ENCODE peak calls at places on chromosome 13, in seven cellular contexts. One of them, this sample, is unnamed. For H3K9me3, the result is how much of the 10 kb centered on the place peaks cover.

GRCh38 chr13:25980255-25980654 is 71.6 kb downstream of the SHISA2 start:
- DNase-seq in stomach: no peak
- DNase-seq in HepG2: peak
- DNase-seq in upper lobe of left lung: no peak
- DNase-seq in suprapubic skin: no peak
- DNase-seq in sigmoid colon: no peak
- DNase-seq in transverse colon: no peak
- DNase-seq in this sample: no peak

GRCh38 chr13:34156841-34157365 is 339.0 kb downstream of the RFC3 start:
- DNase-seq in stomach: peak
- DNase-seq in HepG2: peak
- DNase-seq in upper lobe of left lung: peak
- DNase-seq in suprapubic skin: peak
- DNase-seq in sigmoid colon: peak
- DNase-seq in transverse colon: peak
- DNase-seq in this sample: no peak

GRCh38 chr13:86585826-86586225 is 786.6 kb upstream of the SLITRK6 start:
- DNase-seq in stomach: no peak
- DNase-seq in HepG2: no peak
- DNase-seq in upper lobe of left lung: no peak
- DNase-seq in suprapubic skin: no peak
- DNase-seq in sigmoid colon: peak
- DNase-seq in transverse colon: peak
- DNase-seq in this sample: no peak

GRCh38 chr13:26929971-26930730 is 169.6 kb upstream of the GPR12 start:
- DNase-seq in stomach: peak
- DNase-seq in HepG2: peak
- DNase-seq in upper lobe of left lung: peak
- DNase-seq in suprapubic skin: no peak
- DNase-seq in sigmoid colon: peak
- DNase-seq in transverse colon: peak
- DNase-seq in this sample: no peak

GRCh38 chr13:24135674-24136300 is 24.7 kb upstream of the SPATA13 start:
- DNase-seq in stomach: no peak
- DNase-seq in HepG2: no peak
- DNase-seq in upper lobe of left lung: no peak
- DNase-seq in suprapubic skin: no peak
- DNase-seq in sigmoid colon: no peak
- DNase-seq in transverse colon: no peak
- DNase-seq in this sample: no peak

GRCh38 chr13:110156186-110157065 is 150.5 kb downstream of the COL4A1 start:
- DNase-seq in stomach: no peak
- DNase-seq in HepG2: no peak
- DNase-seq in upper lobe of left lung: no peak
- DNase-seq in suprapubic skin: no peak
- DNase-seq in sigmoid colon: no peak
- DNase-seq in transverse colon: no peak
- DNase-seq in this sample: no peak

GRCh38 chr13:110965038-110965754 is 50.3 kb upstream of the ANKRD10 start:
- DNase-seq in stomach: no peak
- DNase-seq in HepG2: peak
- DNase-seq in upper lobe of left lung: no peak
- DNase-seq in suprapubic skin: no peak
- DNase-seq in sigmoid colon: no peak
- DNase-seq in transverse colon: no peak
- DNase-seq in this sample: peak

GRCh38 chr13:36344886-36345437 is 1.2 kb downstream of the SPART start:
- DNase-seq in stomach: no peak
- DNase-seq in HepG2: no peak
- DNase-seq in upper lobe of left lung: no peak
- DNase-seq in suprapubic skin: no peak
- DNase-seq in sigmoid colon: no peak
- DNase-seq in transverse colon: no peak
- DNase-seq in this sample: no peak

GRCh38 chr13:90857921-90858320 is 489.6 kb upstream of the MIR17HG start:
- DNase-seq in stomach: no peak
- DNase-seq in HepG2: no peak
- DNase-seq in upper lobe of left lung: no peak
- DNase-seq in suprapubic skin: no peak
- DNase-seq in sigmoid colon: no peak
- DNase-seq in transverse colon: no peak
- DNase-seq in this sample: no peak

GRCh38 chr13:35514166-35514565 is 37.7 kb upstream of the MAB21L1 start:
- DNase-seq in stomach: no peak
- DNase-seq in HepG2: no peak
- DNase-seq in upper lobe of left lung: no peak
- DNase-seq in suprapubic skin: no peak
- DNase-seq in sigmoid colon: no peak
- DNase-seq in transverse colon: no peak
- DNase-seq in this sample: no peak

GRCh38 chr13:64057372-64058020 is 2641.8 kb upstream of the PCDH20 start:
- DNase-seq in stomach: no peak
- DNase-seq in HepG2: peak
- DNase-seq in upper lobe of left lung: no peak
- DNase-seq in suprapubic skin: no peak
- DNase-seq in sigmoid colon: no peak
- DNase-seq in transverse colon: no peak
- DNase-seq in this sample: no peak

GRCh38 chr13:44197791-44198770 is 175.5 kb upstream of the SERP2 start:
- DNase-seq in stomach: no peak
- DNase-seq in HepG2: no peak
- DNase-seq in upper lobe of left lung: no peak
- DNase-seq in suprapubic skin: no peak
- DNase-seq in sigmoid colon: no peak
- DNase-seq in transverse colon: no peak
- DNase-seq in this sample: peak

GRCh38 chr13:101590479-101590878 is 138.0 kb downstream of the ITGBL1 start:
- DNase-seq in stomach: no peak
- DNase-seq in HepG2: no peak
- DNase-seq in upper lobe of left lung: no peak
- DNase-seq in suprapubic skin: no peak
- DNase-seq in sigmoid colon: no peak
- DNase-seq in transverse colon: no peak
- DNase-seq in this sample: no peak

GRCh38 chr13:97223711-97224461 is 1.8 kb downstream of the MBNL2 start:
- DNase-seq in stomach: peak
- DNase-seq in HepG2: peak
- DNase-seq in upper lobe of left lung: peak
- DNase-seq in suprapubic skin: no peak
- DNase-seq in sigmoid colon: peak
- DNase-seq in transverse colon: peak
- DNase-seq in this sample: no peak

GRCh38 chr13:96792736-96793444 is 201.4 kb downstream of the OXGR1 start:
- DNase-seq in stomach: no peak
- DNase-seq in HepG2: no peak
- DNase-seq in upper lobe of left lung: no peak
- DNase-seq in suprapubic skin: no peak
- DNase-seq in sigmoid colon: no peak
- DNase-seq in transverse colon: no peak
- DNase-seq in this sample: no peak

GRCh38 chr13:95411641-95412040 is 110.4 kb upstream of the ABCC4 start:
- DNase-seq in stomach: no peak
- DNase-seq in HepG2: no peak
- DNase-seq in upper lobe of left lung: no peak
- DNase-seq in suprapubic skin: no peak
- DNase-seq in sigmoid colon: no peak
- DNase-seq in transverse colon: no peak
- DNase-seq in this sample: no peak

GRCh38 chr13:95426631-95427030 is 125.4 kb upstream of the ABCC4 start:
- DNase-seq in stomach: no peak
- DNase-seq in HepG2: no peak
- DNase-seq in upper lobe of left lung: no peak
- DNase-seq in suprapubic skin: no peak
- DNase-seq in sigmoid colon: no peak
- DNase-seq in transverse colon: no peak
- DNase-seq in this sample: no peak

GRCh38 chr13:89925107-89925506 is 1422.4 kb upstream of the MIR17HG start:
- DNase-seq in stomach: no peak
- DNase-seq in HepG2: peak
- DNase-seq in upper lobe of left lung: no peak
- DNase-seq in suprapubic skin: no peak
- DNase-seq in sigmoid colon: no peak
- DNase-seq in transverse colon: no peak
- DNase-seq in this sample: no peak

GRCh38 chr13:27362064-27362751 is 62.2 kb upstream of the GTF3A start:
- DNase-seq in stomach: peak
- DNase-seq in HepG2: peak
- DNase-seq in upper lobe of left lung: peak
- DNase-seq in suprapubic skin: peak
- DNase-seq in sigmoid colon: peak
- DNase-seq in transverse colon: peak
- DNase-seq in this sample: peak

GRCh38 chr13:37409756-37410155 is 188.8 kb downstream of the POSTN start:
- DNase-seq in stomach: no peak
- DNase-seq in HepG2: no peak
- DNase-seq in upper lobe of left lung: no peak
- DNase-seq in suprapubic skin: no peak
- DNase-seq in sigmoid colon: no peak
- DNase-seq in transverse colon: no peak
- DNase-seq in this sample: no peak

GRCh38 chr13:33348366-33348765 is 62.8 kb upstream of the STARD13 start:
- DNase-seq in stomach: no peak
- DNase-seq in HepG2: no peak
- DNase-seq in upper lobe of left lung: no peak
- DNase-seq in suprapubic skin: no peak
- DNase-seq in sigmoid colon: no peak
- DNase-seq in transverse colon: no peak
- DNase-seq in this sample: no peak

GRCh38 chr13:52665325-52665724 is 12.7 kb downstream of the SUGT1 start:
- DNase-seq in stomach: no peak
- DNase-seq in HepG2: peak
- DNase-seq in upper lobe of left lung: no peak
- DNase-seq in suprapubic skin: no peak
- DNase-seq in sigmoid colon: no peak
- DNase-seq in transverse colon: no peak
- DNase-seq in this sample: no peak

GRCh38 chr13:36789061-36789460 is 30.0 kb upstream of the RFXAP start:
- DNase-seq in stomach: no peak
- DNase-seq in HepG2: no peak
- DNase-seq in upper lobe of left lung: no peak
- DNase-seq in suprapubic skin: no peak
- DNase-seq in sigmoid colon: no peak
- DNase-seq in transverse colon: no peak
- DNase-seq in this sample: peak

GRCh38 chr13:98451676-98452105 is 125.2 kb downstream of the STK24 start:
- DNase-seq in stomach: no peak
- DNase-seq in HepG2: no peak
- DNase-seq in upper lobe of left lung: no peak
- DNase-seq in suprapubic skin: no peak
- DNase-seq in sigmoid colon: peak
- DNase-seq in transverse colon: no peak
- DNase-seq in this sample: no peak
- TF ChIP-seq POLR2AphosphoS5 in stomach: no peak
- TF ChIP-seq POLR2AphosphoS5 in HepG2: peak
- TF ChIP-seq POLR2AphosphoS5 in upper lobe of left lung: no peak
- TF ChIP-seq POLR2AphosphoS5 in suprapubic skin: no peak
- TF ChIP-seq POLR2AphosphoS5 in sigmoid colon: peak
- TF ChIP-seq POLR2AphosphoS5 in transverse colon: no peak
- TF ChIP-seq POLR2AphosphoS5 in this sample: peak

GRCh38 chr13:49853535-49853934 is 61.1 kb upstream of the KPNA3 start:
- DNase-seq in stomach: no peak
- DNase-seq in HepG2: no peak
- DNase-seq in upper lobe of left lung: no peak
- DNase-seq in suprapubic skin: no peak
- DNase-seq in sigmoid colon: no peak
- DNase-seq in transverse colon: no peak
- DNase-seq in this sample: no peak
- H3K9me3 ChIP-seq in stomach: under half
- H3K9me3 ChIP-seq in HepG2: under half
- H3K9me3 ChIP-seq in upper lobe of left lung: under half
- H3K9me3 ChIP-seq in suprapubic skin: under half
- H3K9me3 ChIP-seq in sigmoid colon: under half
- H3K9me3 ChIP-seq in transverse colon: under half
- H3K9me3 ChIP-seq in this sample: under half

GRCh38 chr13:112183544-112184145 is 116.7 kb downstream of the SOX1 start:
- DNase-seq in stomach: no peak
- DNase-seq in HepG2: no peak
- DNase-seq in upper lobe of left lung: peak
- DNase-seq in suprapubic skin: no peak
- DNase-seq in sigmoid colon: peak
- DNase-seq in transverse colon: no peak
- DNase-seq in this sample: no peak

GRCh38 chr13:112186091-112186490 is 119.1 kb downstream of the SOX1 start:
- DNase-seq in stomach: no peak
- DNase-seq in HepG2: no peak
- DNase-seq in upper lobe of left lung: no peak
- DNase-seq in suprapubic skin: no peak
- DNase-seq in sigmoid colon: peak
- DNase-seq in transverse colon: no peak
- DNase-seq in this sample: no peak

GRCh38 chr13:112184261-112184660 is 117.3 kb downstream of the SOX1 start:
- DNase-seq in stomach: no peak
- DNase-seq in HepG2: no peak
- DNase-seq in upper lobe of left lung: peak
- DNase-seq in suprapubic skin: no peak
- DNase-seq in sigmoid colon: peak
- DNase-seq in transverse colon: no peak
- DNase-seq in this sample: no peak

GRCh38 chr13:112184851-112185371 is 118.0 kb downstream of the SOX1 start:
- DNase-seq in stomach: no peak
- DNase-seq in HepG2: no peak
- DNase-seq in upper lobe of left lung: peak
- DNase-seq in suprapubic skin: no peak
- DNase-seq in sigmoid colon: peak
- DNase-seq in transverse colon: no peak
- DNase-seq in this sample: no peak

DNA sequence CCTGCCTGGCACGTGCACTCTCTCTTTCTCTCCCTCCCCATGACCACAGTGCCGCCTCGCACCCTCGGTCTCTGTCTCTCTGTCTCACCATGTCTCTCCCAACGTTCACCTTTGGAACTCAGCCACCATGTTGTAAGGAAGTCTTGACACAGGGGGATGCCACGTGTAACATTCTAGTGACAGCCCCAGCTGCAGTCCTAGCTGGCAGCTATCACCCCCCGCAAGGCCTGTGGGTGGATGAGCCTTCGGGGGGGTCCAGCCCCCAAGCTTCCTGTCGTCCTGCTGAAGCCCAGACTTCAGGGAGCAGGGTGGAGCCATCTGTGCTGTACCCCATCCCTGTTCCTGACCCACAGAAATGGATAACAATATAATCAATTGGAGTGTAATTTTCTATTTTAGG is 118.5 kb downstream of the SOX1 start:
- DNase-seq in stomach: no peak
- DNase-seq in HepG2: no peak
- DNase-seq in upper lobe of left lung: peak
- DNase-seq in suprapubic skin: no peak
- DNase-seq in sigmoid colon: no peak
- DNase-seq in transverse colon: no peak
- DNase-seq in this sample: no peak
- TF ChIP-seq POLR2A in stomach: no peak
- TF ChIP-seq POLR2A in HepG2: no peak
- TF ChIP-seq POLR2A in upper lobe of left lung: no peak
- TF ChIP-seq POLR2A in suprapubic skin: no peak
- TF ChIP-seq POLR2A in sigmoid colon: no peak
- TF ChIP-seq POLR2A in transverse colon: no peak
- TF ChIP-seq POLR2A in this sample: no peak

DNA sequence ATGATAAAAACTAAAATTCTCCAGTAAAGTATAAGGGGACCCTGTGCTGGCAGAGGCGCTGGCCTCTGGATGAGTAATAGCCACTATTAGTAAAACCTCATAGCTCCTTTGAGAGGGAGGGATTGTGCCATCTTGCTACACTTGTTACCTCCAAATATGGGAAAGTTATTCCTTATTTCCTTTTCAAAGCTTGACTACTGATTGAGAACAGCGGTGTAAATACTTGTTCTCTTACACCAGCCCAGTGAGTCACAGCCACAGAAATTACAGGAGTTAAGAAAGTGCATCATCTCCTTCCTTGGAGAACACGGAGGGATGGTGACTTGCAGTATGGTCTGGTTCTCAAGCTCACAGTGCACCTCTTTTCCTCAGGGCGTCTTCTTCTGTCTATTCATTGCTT is 379.0 kb downstream of the EFNB2 start:
- DNase-seq in stomach: no peak
- DNase-seq in HepG2: no peak
- DNase-seq in upper lobe of left lung: peak
- DNase-seq in suprapubic skin: no peak
- DNase-seq in sigmoid colon: no peak
- DNase-seq in transverse colon: no peak
- DNase-seq in this sample: no peak
- TF ChIP-seq POLR2AphosphoS5 in stomach: peak
- TF ChIP-seq POLR2AphosphoS5 in HepG2: no peak
- TF ChIP-seq POLR2AphosphoS5 in upper lobe of left lung: no peak
- TF ChIP-seq POLR2AphosphoS5 in suprapubic skin: no peak
- TF ChIP-seq POLR2AphosphoS5 in sigmoid colon: no peak
- TF ChIP-seq POLR2AphosphoS5 in transverse colon: no peak
- TF ChIP-seq POLR2AphosphoS5 in this sample: no peak

This sample was measured in esophagus muscularis mucosa.